ENCODE peak calls at places on chromosomes 2 and 18, in eight cellular contexts. M is body of pancreas, Z is IMR-90, C is right lobe of liver, G is HepG2, P is tibial nerve, Y is heart left ventricle, F is GM12891. D is an unnamed sample.

GRCh38 chr2:161981679-161982300 is 92.2 kb downstream of the DPP4 start:
- DNase-seq in Y (no peak), Z (no peak), M (no peak), G (no peak), C (no peak), P (no peak), F (no peak), D (no peak)

GRCh38 chr2:114083717-114084387 is 194.0 kb downstream of the ACTR3 start:
- DNase-seq in P (no peak), C (no peak), G (no peak), F (no peak), Z (no peak), Y (no peak), M (no peak), D (no peak)

GRCh38 chr2:100350661-100351185 is 28.4 kb upstream of the LONRF2 start:
- DNase-seq in G (no peak), Z (no peak), C (no peak), M (no peak), F (no peak), Y (no peak), P (no peak), D (no peak)

GRCh38 chr18:23998811-23999210 is 15.7 kb upstream of the TTC39C start:
- DNase-seq in Y (no peak), G (peak; percentile 68), C (no peak), M (no peak), Z (no peak), F (no peak), P (no peak), D (no peak)

GRCh38 chr2:61426267-61426897 is 44.5 kb downstream of the USP34 start:
- DNase-seq in Y (no peak), P (no peak), M (peak; percentile 57), Z (no peak), G (peak; percentile 66), F (no peak), C (no peak), D (peak; percentile 81)

GRCh38 chr18:23596183-23596582 is 9.9 kb upstream of the NPC1 start:
- DNase-seq in Y (peak; percentile 32), Z (no peak), G (no peak), F (no peak), P (no peak), M (peak; percentile 48), C (no peak), D (no peak)

GRCh38 chr18:2881490-2882195 is 34.8 kb downstream of the EMILIN2 start:
- DNase-seq in Y (peak; percentile 82), G (no peak), Z (peak; percentile 88), M (peak; percentile 57), P (peak; percentile 60), C (no peak), F (no peak), D (no peak)

GRCh38 chr2:19577668-19578067 is 219.2 kb upstream of the OSR1 start:
- DNase-seq in Z (peak; percentile 62), M (no peak), G (no peak), C (no peak), Y (no peak), P (no peak), F (no peak), D (no peak)

GRCh38 chr2:19600506-19600905 is 242.1 kb upstream of the OSR1 start:
- DNase-seq in C (no peak), Z (no peak), M (no peak), P (no peak), G (no peak), Y (no peak), F (no peak), D (no peak)

GRCh38 chr2:23698116-23698732 is 228.7 kb downstream of the ATAD2B start:
- DNase-seq in Z (no peak), M (no peak), F (no peak), G (no peak), P (peak; percentile 3), Y (no peak), C (no peak), D (no peak)

GRCh38 chr2:99821039-99821438 is 321.4 kb downstream of the AFF3 start:
- DNase-seq in Y (no peak), M (no peak), C (no peak), F (no peak), G (no peak), Z (no peak), P (no peak), D (no peak)

GRCh38 chr2:133062174-133062573 is 392.2 kb upstream of the LYPD1 start:
- DNase-seq in C (no peak), P (no peak), Y (no peak), G (no peak), M (no peak), F (no peak), Z (peak; percentile 51), D (no peak)

GRCh38 chr18:35525795-35526475 is 28.2 kb upstream of the INO80C start:
- DNase-seq in Y (peak; percentile 46), G (no peak), F (no peak), M (no peak), P (no peak), C (no peak), Z (no peak), D (no peak)

GRCh38 chr2:178295115-178295514 is 100.8 kb downstream of the OSBPL6 start:
- DNase-seq in Y (no peak), P (no peak), F (no peak), G (no peak), M (no peak), C (no peak), Z (no peak), D (no peak)

GRCh38 chr2:1569879-1570450 is 156.7 kb downstream of the TPO start:
- DNase-seq in Z (no peak), F (no peak), G (no peak), P (no peak), Y (no peak), M (no peak), C (no peak), D (no peak)

GRCh38 chr2:217935245-217935879 is 67.4 kb downstream of the TNS1 start:
- DNase-seq in Y (peak; percentile 82), P (no peak), G (no peak), F (no peak), M (peak; percentile 67), C (peak; percentile 51), Z (peak; percentile 75), D (no peak)

GRCh38 chr2:18399601-18400000 is 160.9 kb downstream of the RDH14 start:
- DNase-seq in P (no peak), M (no peak), Y (no peak), G (no peak), C (no peak), Z (peak; percentile 41), F (no peak), D (no peak)

GRCh38 chr2:105328281-105329196 is 996 bp downstream of the TGFBRAP1 start:
- DNase-seq in P (no peak), Y (no peak), Z (peak; percentile 50), C (no peak), G (peak; percentile 39), F (no peak), M (peak; percentile 35), D (peak; percentile 52)

GRCh38 chr18:34287825-34288224 is 63.1 kb upstream of the NOL4 start:
- DNase-seq in Y (no peak), P (no peak), M (no peak), C (no peak), F (no peak), G (no peak), Z (no peak), D (no peak)

GRCh38 chr2:189658281-189658680 is 3.0 kb upstream of the ASNSD1 start:
- DNase-seq in F (no peak), C (no peak), M (no peak), G (no peak), Z (no peak), Y (no peak), P (no peak), D (no peak)

GRCh38 chr2:200471928-200472645 is 37.8 kb downstream of the KCTD18 start:
- DNase-seq in Z (no peak), C (no peak), F (no peak), P (no peak), Y (no peak), G (no peak), M (no peak), D (no peak)

DNA sequence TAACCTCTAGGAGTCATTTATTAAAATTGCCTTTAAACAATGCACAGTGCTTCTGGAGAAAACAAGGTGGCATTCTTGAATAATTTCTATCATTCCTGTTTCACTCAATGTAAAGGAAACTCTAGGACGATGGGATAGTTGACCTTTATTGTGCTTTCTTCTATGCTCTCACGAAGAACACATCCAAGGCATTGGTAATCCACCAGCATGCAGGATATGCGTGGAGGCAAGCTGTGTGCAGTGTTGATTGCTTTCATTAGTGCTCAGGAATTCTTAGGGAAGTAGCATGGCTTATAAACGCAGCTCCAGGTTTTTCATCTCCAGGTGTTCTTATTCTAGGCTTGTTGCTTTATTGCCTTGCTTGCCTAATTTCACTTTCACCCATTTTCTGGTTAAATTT is 58.4 kb upstream of the CAVIN2 start:
- DNase-seq in Y (no peak), F (no peak), Z (no peak), P (no peak), M (no peak), C (no peak), G (no peak), D (no peak)
- TF ChIP-seq POLR2A in Y (no peak), F (no peak), Z (no peak), P (no peak), M (no peak), C (no peak), G (no peak), D (no peak)

GRCh38 chr2:86195055-86195807 is at the start of gene IMMT:
- DNase-seq in G (peak; percentile 97), M (peak; percentile 97), Y (peak; percentile 98), P (peak; percentile 93), F (peak; percentile 69), Z (peak; percentile 95), C (peak; percentile 98), D (peak; percentile 98)
- TF ChIP-seq POLR2A in G (peak; percentile 95), M (peak; percentile 97), Y (no peak), P (peak; percentile 77), F (peak; percentile 92), Z (peak; percentile 98), C (peak; percentile 96), D (peak; percentile 99)

DNA sequence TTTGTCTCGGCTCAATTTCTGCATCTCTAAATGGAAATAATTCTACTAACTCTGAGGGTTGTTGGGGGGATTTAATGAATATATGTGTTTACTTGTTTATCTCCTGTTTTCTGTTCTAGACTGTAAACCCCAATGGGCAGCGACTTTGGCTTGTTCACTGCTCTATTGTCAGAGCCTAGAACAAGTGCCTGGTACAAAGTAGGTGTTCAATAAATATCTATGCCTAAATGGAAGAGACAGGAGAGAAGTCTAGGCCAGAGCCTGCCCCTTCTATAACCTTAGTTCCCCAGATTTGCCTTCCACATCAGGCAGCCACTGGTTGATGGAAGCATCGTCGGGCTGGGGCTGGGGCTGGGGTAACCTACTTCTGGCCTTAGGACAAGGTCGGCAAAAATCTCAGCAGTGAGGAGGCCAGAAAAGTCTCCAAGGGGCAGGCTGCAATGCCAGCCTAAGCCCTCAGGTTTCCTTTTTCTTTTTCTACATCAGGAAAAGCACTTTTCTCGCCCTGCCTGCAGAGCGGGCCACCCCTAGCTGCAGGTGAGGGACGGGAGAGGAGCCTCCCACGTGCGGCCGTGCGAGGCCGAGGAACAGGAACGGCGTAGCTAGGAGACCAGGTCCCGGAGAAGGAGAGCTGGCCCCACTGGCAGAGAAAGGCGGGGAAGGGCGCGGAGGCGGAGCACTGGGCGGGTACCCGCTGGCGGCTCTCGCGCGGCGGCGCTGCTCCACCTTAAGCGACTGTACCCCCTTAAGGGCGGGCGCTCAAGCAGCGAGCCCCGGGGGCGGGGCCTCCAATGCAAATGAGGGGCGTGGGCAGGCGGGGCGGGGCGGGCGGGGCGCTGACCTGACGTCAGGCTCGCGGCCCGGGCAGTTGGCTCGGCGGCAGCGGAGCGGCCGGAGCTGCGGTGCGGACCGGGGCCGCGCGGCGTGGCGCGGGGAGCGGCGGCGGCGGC is at the start of gene CNNM4:
- DNase-seq in F (peak; percentile 85), P (peak; percentile 89), M (peak; percentile 97), Z (peak; percentile 86), Y (peak; percentile 97), G (peak; percentile 88), C (peak; percentile 98), D (peak; percentile 94)
- TF ChIP-seq POLR2A in F (no peak), P (peak; percentile 76), M (no peak), Z (peak; percentile 80), Y (no peak), G (no peak), C (no peak), D (no peak)

GRCh38 chr2:208025037-208025813 is at the start of gene PLEKHM3:
- DNase-seq in C (peak; percentile 91), F (peak; percentile 71), M (peak; percentile 93), P (peak; percentile 70), Y (peak; percentile 91), Z (peak; percentile 82), G (peak; percentile 75), D (peak; percentile 92)
- TF ChIP-seq POLR2A in C (peak; percentile 67), F (peak; percentile 64), M (peak; percentile 84), P (peak; percentile 26), Y (no peak), Z (no peak), G (peak; percentile 90), D (peak; percentile 79)